ENCODE peak calls at places on chromosome 10, in five cellular contexts. One of them, this sample, is unnamed.

GRCh38 chr10:122368502-122369254 is 5.8 kb upstream of the PLEKHA1 start:
- DNase-seq in GM12878: no peak
- DNase-seq in SK-N-SH: no peak
- DNase-seq in HepG2: no peak
- DNase-seq in K562: no peak
- DNase-seq in this sample: no peak

GRCh38 chr10:44787480-44788075 is 123.6 kb upstream of the TMEM72 start:
- DNase-seq in GM12878: no peak
- DNase-seq in SK-N-SH: no peak
- DNase-seq in HepG2: no peak
- DNase-seq in K562: no peak
- DNase-seq in this sample: no peak

GRCh38 chr10:74227697-74228424 is 76.8 kb downstream of the ADK start:
- DNase-seq in GM12878: peak
- DNase-seq in SK-N-SH: no peak
- DNase-seq in HepG2: no peak
- DNase-seq in K562: no peak
- DNase-seq in this sample: no peak

GRCh38 chr10:72688208-72688651 is 3.7 kb upstream of the MCU start:
- DNase-seq in GM12878: no peak
- DNase-seq in SK-N-SH: no peak
- DNase-seq in HepG2: peak
- DNase-seq in K562: peak
- DNase-seq in this sample: no peak

GRCh38 chr10:7622969-7623368 is 43.8 kb downstream of the ITIH5 start:
- DNase-seq in GM12878: no peak
- DNase-seq in SK-N-SH: no peak
- DNase-seq in HepG2: no peak
- DNase-seq in K562: peak
- DNase-seq in this sample: no peak

GRCh38 chr10:5442056-5442989 is 30.0 kb downstream of the NET1 start:
- DNase-seq in GM12878: no peak
- DNase-seq in SK-N-SH: peak
- DNase-seq in HepG2: peak
- DNase-seq in K562: peak
- DNase-seq in this sample: no peak

GRCh38 chr10:30911303-30911863 is 120.3 kb downstream of the ZNF438 start:
- DNase-seq in GM12878: no peak
- DNase-seq in SK-N-SH: no peak
- DNase-seq in HepG2: no peak
- DNase-seq in K562: no peak
- DNase-seq in this sample: no peak

GRCh38 chr10:131799429-131799828 is 101.4 kb upstream of the PPP2R2D start:
- DNase-seq in GM12878: no peak
- DNase-seq in SK-N-SH: no peak
- DNase-seq in HepG2: no peak
- DNase-seq in K562: no peak
- DNase-seq in this sample: no peak

GRCh38 chr10:7579681-7580080 is 87.1 kb downstream of the ITIH5 start:
- DNase-seq in GM12878: no peak
- DNase-seq in SK-N-SH: no peak
- DNase-seq in HepG2: no peak
- DNase-seq in K562: no peak
- DNase-seq in this sample: no peak

GRCh38 chr10:110151467-110151866 is 55.9 kb upstream of the MXI1 start:
- DNase-seq in GM12878: no peak
- DNase-seq in SK-N-SH: no peak
- DNase-seq in HepG2: no peak
- DNase-seq in K562: no peak
- DNase-seq in this sample: peak

GRCh38 chr10:31263903-31264302 is 55.1 kb upstream of the ZEB1 start:
- DNase-seq in GM12878: no peak
- DNase-seq in SK-N-SH: no peak
- DNase-seq in HepG2: no peak
- DNase-seq in K562: no peak
- DNase-seq in this sample: no peak

GRCh38 chr10:68105820-68106219 is 3.5 kb upstream of the MYPN start:
- DNase-seq in GM12878: no peak
- DNase-seq in SK-N-SH: no peak
- DNase-seq in HepG2: no peak
- DNase-seq in K562: no peak
- DNase-seq in this sample: no peak

GRCh38 chr10:59244871-59245270 is 68.4 kb downstream of the PHYHIPL start:
- DNase-seq in GM12878: no peak
- DNase-seq in SK-N-SH: no peak
- DNase-seq in HepG2: no peak
- DNase-seq in K562: no peak
- DNase-seq in this sample: no peak

GRCh38 chr10:110568055-110568735 is 700 bp downstream of the SMC3 start:
- DNase-seq in GM12878: no peak
- DNase-seq in SK-N-SH: no peak
- DNase-seq in HepG2: peak
- DNase-seq in K562: peak
- DNase-seq in this sample: no peak

DNA sequence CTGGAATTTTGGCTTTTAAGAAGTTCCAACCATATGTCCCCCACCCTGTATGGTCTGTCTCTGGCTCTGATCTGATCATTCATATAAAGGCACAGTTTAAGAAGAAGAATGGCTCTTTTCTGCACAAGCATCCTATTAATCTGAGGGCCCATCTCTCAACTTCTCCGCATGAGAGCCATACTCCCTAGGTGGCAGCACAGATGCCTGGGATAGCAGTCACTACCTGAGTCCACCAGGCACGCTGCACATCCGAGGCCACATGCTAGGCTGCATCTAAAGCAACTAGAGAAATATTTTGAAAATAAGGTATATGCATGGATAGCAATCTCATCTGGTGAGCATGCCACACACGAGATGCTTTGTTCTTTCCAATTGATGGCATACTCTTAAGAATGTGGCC is 565.5 kb downstream of the PARD3 start:
- DNase-seq in GM12878: no peak
- DNase-seq in SK-N-SH: peak
- DNase-seq in HepG2: peak
- DNase-seq in K562: no peak
- DNase-seq in this sample: no peak
- TF ChIP-seq REST in GM12878: no peak
- TF ChIP-seq REST in SK-N-SH: no peak
- TF ChIP-seq REST in HepG2: no peak
- TF ChIP-seq REST in K562: no peak
- TF ChIP-seq REST in this sample: no peak

DNA sequence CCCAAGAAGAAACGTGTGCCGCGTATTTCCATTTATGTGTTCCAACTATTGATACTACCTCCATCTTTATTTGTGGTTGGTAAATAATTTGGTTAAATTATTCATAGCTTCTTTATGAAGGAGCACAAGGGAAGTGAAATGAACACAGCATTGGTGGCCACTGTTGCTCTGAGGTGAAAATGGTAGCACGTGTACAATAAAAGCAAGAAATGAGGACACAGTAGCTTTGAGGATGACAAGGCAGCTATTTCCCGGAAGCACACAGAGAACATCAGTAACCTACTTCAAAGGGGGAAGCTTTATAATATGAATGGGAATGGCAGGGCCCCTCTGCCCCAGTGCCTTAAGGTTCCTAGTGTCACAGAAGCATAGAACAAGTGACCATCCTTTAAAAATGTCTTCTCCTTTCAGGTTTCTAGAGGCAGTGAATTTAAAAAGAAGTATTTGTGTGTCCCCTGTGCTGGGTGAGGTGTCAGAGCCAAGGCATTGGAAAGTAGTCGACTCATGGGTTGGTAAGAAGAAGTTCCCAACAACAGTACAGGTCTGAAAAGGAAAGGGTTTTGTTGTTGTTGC is 78.8 kb downstream of the SGMS1 start:
- DNase-seq in GM12878: no peak
- DNase-seq in SK-N-SH: no peak
- DNase-seq in HepG2: no peak
- DNase-seq in K562: peak
- DNase-seq in this sample: no peak
- TF ChIP-seq GABPA in GM12878: no peak
- TF ChIP-seq GABPA in SK-N-SH: no peak
- TF ChIP-seq GABPA in HepG2: no peak
- TF ChIP-seq GABPA in K562: peak
- TF ChIP-seq GABPA in this sample: no peak

GRCh38 chr10:21082206-21082605 is 185.1 kb upstream of the NEBL start:
- DNase-seq in GM12878: no peak
- DNase-seq in SK-N-SH: no peak
- DNase-seq in HepG2: no peak
- DNase-seq in K562: no peak
- DNase-seq in this sample: no peak
- TF ChIP-seq REST in GM12878: no peak
- TF ChIP-seq REST in SK-N-SH: no peak
- TF ChIP-seq REST in HepG2: no peak
- TF ChIP-seq REST in K562: no peak
- TF ChIP-seq REST in this sample: no peak

DNA sequence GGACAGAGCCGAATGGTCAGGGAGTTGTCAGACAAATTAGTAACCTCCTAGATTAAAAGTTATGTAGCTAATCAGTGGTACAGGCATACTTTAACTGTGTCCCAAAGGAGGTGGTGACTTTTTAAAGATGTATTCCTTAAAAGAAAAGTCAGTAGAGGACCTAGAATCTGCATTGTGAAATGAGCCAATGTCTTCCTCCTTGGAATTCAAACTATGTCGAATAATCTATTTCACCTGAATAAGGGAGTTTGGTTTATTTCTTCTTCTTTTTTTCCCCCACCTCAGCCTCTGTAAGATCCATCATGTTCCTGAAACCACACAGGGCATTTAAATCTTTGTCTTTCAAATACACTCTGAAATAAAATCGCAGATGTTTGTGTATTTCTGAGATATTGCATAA is 315.0 kb downstream of the GFRA1 start:
- DNase-seq in GM12878: no peak
- DNase-seq in SK-N-SH: no peak
- DNase-seq in HepG2: no peak
- DNase-seq in K562: no peak
- DNase-seq in this sample: no peak
- TF ChIP-seq GABPA in GM12878: no peak
- TF ChIP-seq GABPA in SK-N-SH: no peak
- TF ChIP-seq GABPA in HepG2: no peak
- TF ChIP-seq GABPA in K562: no peak
- TF ChIP-seq GABPA in this sample: no peak

GRCh38 chr10:97029271-97029670 is 156.5 kb downstream of the SLIT1 start:
- DNase-seq in GM12878: no peak
- DNase-seq in SK-N-SH: no peak
- DNase-seq in HepG2: no peak
- DNase-seq in K562: no peak
- DNase-seq in this sample: no peak
- TF ChIP-seq REST in GM12878: no peak
- TF ChIP-seq REST in SK-N-SH: no peak
- TF ChIP-seq REST in HepG2: no peak
- TF ChIP-seq REST in K562: no peak
- TF ChIP-seq REST in this sample: no peak

DNA sequence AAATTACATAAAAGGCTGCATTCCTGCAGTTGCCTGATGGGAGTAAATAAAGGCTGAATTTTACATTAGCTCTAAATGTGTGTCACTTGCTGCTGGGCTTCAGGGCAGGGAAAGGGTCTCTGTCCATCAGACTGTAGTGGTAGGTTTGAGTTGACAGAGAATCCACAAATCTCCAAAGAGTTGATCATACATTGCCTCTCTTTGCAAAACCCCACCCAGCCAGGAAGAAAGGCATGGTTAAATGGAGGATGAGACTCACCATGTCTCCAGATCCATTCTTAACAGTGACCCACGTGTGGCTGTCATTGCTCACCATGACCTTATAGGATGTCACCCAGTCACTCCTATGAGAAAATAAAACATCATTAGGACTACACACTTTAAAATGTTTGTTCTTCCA is 92.8 kb downstream of the CPXM2 start:
- DNase-seq in GM12878: no peak
- DNase-seq in SK-N-SH: no peak
- DNase-seq in HepG2: no peak
- DNase-seq in K562: no peak
- DNase-seq in this sample: no peak
- TF ChIP-seq GABPA in GM12878: no peak
- TF ChIP-seq GABPA in SK-N-SH: no peak
- TF ChIP-seq GABPA in HepG2: no peak
- TF ChIP-seq GABPA in K562: no peak
- TF ChIP-seq GABPA in this sample: no peak

GRCh38 chr10:103569877-103570276 is 76.4 kb downstream of the NEURL1 start:
- DNase-seq in GM12878: no peak
- DNase-seq in SK-N-SH: no peak
- DNase-seq in HepG2: no peak
- DNase-seq in K562: no peak
- DNase-seq in this sample: no peak
- TF ChIP-seq REST in GM12878: no peak
- TF ChIP-seq REST in SK-N-SH: no peak
- TF ChIP-seq REST in HepG2: no peak
- TF ChIP-seq REST in K562: no peak
- TF ChIP-seq REST in this sample: no peak

GRCh38 chr10:70164179-70164578 is 6.1 kb downstream of the SAR1A start:
- DNase-seq in GM12878: no peak
- DNase-seq in SK-N-SH: no peak
- DNase-seq in HepG2: no peak
- DNase-seq in K562: no peak
- DNase-seq in this sample: peak

GRCh38 chr10:70162157-70162891 is 8.0 kb downstream of the SAR1A start:
- DNase-seq in GM12878: no peak
- DNase-seq in SK-N-SH: no peak
- DNase-seq in HepG2: no peak
- DNase-seq in K562: no peak
- DNase-seq in this sample: no peak

GRCh38 chr10:70163448-70163847 is 6.9 kb downstream of the SAR1A start:
- DNase-seq in GM12878: no peak
- DNase-seq in SK-N-SH: no peak
- DNase-seq in HepG2: no peak
- DNase-seq in K562: no peak
- DNase-seq in this sample: no peak

GRCh38 chr10:70160798-70161197 is 9.5 kb downstream of the SAR1A start:
- DNase-seq in GM12878: no peak
- DNase-seq in SK-N-SH: no peak
- DNase-seq in HepG2: no peak
- DNase-seq in K562: no peak
- DNase-seq in this sample: no peak

GRCh38 chr10:70162892-70163201 is 7.5 kb downstream of the SAR1A start:
- DNase-seq in GM12878: peak
- DNase-seq in SK-N-SH: no peak
- DNase-seq in HepG2: no peak
- DNase-seq in K562: no peak
- DNase-seq in this sample: peak
- TF ChIP-seq GABPA in GM12878: no peak
- TF ChIP-seq GABPA in SK-N-SH: no peak
- TF ChIP-seq GABPA in HepG2: no peak
- TF ChIP-seq GABPA in K562: no peak
- TF ChIP-seq GABPA in this sample: no peak

DNA sequence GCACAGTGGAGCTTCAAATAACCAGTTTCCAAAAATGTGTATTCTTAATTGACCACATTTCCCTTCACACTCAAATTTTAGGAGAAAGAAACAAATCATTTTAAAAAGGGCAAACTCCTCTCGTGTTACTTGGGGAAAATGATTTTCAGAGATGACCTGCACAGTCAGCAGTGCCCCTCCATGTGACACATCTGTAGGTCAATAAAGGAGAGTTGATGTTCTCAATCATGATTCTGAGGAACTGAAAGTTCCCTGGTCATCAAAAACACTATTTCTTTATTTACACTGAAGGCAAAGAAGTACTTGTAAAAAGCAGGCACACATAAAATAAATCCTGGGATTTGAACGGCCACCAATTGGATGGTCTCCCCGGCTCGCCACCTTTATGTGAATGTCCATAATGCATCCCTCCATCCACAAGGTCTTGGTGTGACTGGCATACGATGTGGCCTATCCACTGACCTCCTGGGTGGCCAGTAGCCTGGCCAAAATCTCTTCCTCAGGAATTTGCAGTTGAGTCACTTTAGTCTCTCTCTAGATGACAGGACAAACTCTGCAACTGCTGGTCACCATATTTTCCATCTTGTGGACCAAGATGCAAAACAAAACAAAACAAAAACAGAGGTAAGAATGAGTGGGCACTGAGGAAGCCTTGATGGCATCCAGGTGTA is 39.0 kb downstream of the CDK1 start:
- DNase-seq in GM12878: no peak
- DNase-seq in SK-N-SH: no peak
- DNase-seq in HepG2: no peak
- DNase-seq in K562: no peak
- DNase-seq in this sample: no peak
- TF ChIP-seq REST in GM12878: no peak
- TF ChIP-seq REST in SK-N-SH: no peak
- TF ChIP-seq REST in HepG2: no peak
- TF ChIP-seq REST in K562: no peak
- TF ChIP-seq REST in this sample: no peak